ENCODE peak calls at places on chromosome 2, in four cellular contexts. Y is HCT116, X is right lobe of liver, Q is transverse colon. C is an unnamed sample.

GRCh38 chr2:150261691-150262090 is 225.8 kb downstream of the RND3 start:
- DNase-seq in X (no peak), Q (no peak), Y (no peak), C (no peak)

GRCh38 chr2:104429978-104430740 is 423.8 kb upstream of the POU3F3 start:
- DNase-seq in Q (no peak), Y (no peak), X (no peak), C (no peak)

GRCh38 chr2:3040819-3041218 is 336.8 kb downstream of the EIPR1 start:
- DNase-seq in Y (no peak), X (no peak), Q (no peak), C (no peak)

GRCh38 chr2:88254437-88255081 is 84.4 kb downstream of the THNSL2 start:
- DNase-seq in Y (no peak), Q (no peak), X (no peak), C (no peak)

GRCh38 chr2:69298261-69298660 is 88.8 kb downstream of the GFPT1 start:
- DNase-seq in X (no peak), Q (no peak), Y (no peak), C (peak)

GRCh38 chr2:174967693-174968260 is 37.4 kb downstream of the CHN1 start:
- DNase-seq in Y (no peak), Q (no peak), X (no peak), C (no peak)

GRCh38 chr2:221513251-221513650 is 58.9 kb downstream of the EPHA4 start:
- DNase-seq in Y (no peak), Q (no peak), X (no peak), C (no peak)

GRCh38 chr2:185215497-185215896 is 523.1 kb upstream of the FSIP2 start:
- DNase-seq in Y (no peak), Q (no peak), X (no peak), C (no peak)

GRCh38 chr2:112048887-112049286 is 6.2 kb upstream of the TMEM87B start:
- DNase-seq in Y (peak), X (no peak), Q (peak), C (no peak)

GRCh38 chr2:63751901-63752300 is 89.8 kb upstream of the UGP2 start:
- DNase-seq in Q (no peak), X (no peak), Y (no peak), C (no peak)

GRCh38 chr2:119826370-119826961 is 66.7 kb downstream of the PTPN4 start:
- DNase-seq in Y (no peak), X (no peak), Q (peak), C (no peak)

GRCh38 chr2:161796192-161796591 is 172.0 kb downstream of the SLC4A10 start:
- DNase-seq in Q (no peak), X (peak), Y (no peak), C (no peak)

GRCh38 chr2:81196383-81196851 is 891.9 kb upstream of the LRRTM1 start:
- DNase-seq in X (no peak), Y (no peak), Q (no peak), C (no peak)

GRCh38 chr2:152825834-152826233 is 107.4 kb downstream of the ARL6IP6 start:
- DNase-seq in Q (no peak), X (no peak), Y (no peak), C (no peak)

GRCh38 chr2:181203412-181203811 is 223.0 kb downstream of the UBE2E3 start:
- DNase-seq in Y (peak), X (no peak), Q (no peak), C (peak)

GRCh38 chr2:17821535-17822451 is 5.5 kb downstream of the MSGN1 start:
- DNase-seq in X (no peak), Q (no peak), Y (no peak), C (no peak)

GRCh38 chr2:24702800-24703199 is 90.4 kb downstream of the PTRHD1 start:
- DNase-seq in Q (no peak), Y (peak), X (no peak), C (peak)

GRCh38 chr2:29106980-29107388 is 8.2 kb upstream of the CLIP4 start:
- DNase-seq in Y (peak), X (no peak), Q (no peak), C (no peak)

DNA sequence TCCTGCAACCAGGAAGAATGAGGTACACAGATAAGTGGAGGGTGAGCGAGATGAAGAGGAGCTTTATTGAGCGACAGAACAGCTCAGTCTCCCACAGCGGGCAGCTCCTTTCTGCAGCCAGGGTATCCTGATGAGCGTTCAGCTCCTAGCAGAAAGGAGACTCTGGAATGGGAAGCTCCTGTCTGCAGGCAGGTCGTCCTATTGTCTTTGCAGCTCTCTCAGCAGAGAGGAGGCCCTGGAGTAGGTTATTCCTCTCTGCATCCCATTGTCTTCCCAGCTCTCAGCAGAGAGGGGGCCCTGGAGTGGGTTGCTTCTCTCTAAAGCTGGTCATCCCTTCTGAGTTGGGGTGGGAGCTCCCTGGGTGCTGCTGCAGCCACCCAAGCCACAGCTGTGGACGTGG is 41.2 kb downstream of the TAF1B start:
- DNase-seq in X (no peak), Q (no peak), Y (no peak), C (no peak)
- H3K27ac ChIP-seq in X (no peak), Q (no peak), Y (no peak), C (no peak)

GRCh38 chr2:235001237-235002133 is 49.7 kb downstream of the SH3BP4 start:
- DNase-seq in Q (peak), Y (no peak), X (no peak), C (no peak)
- H3K27ac ChIP-seq in Q (peak), Y (no peak), X (peak), C (no peak)

GRCh38 chr2:146777181-146777580 is 1067.6 kb upstream of the ACVR2A start:
- DNase-seq in X (no peak), Q (no peak), Y (no peak), C (no peak)
- H3K27ac ChIP-seq in X (no peak), Q (no peak), Y (no peak), C (no peak)

GRCh38 chr2:237414056-237414661 is at the start of gene COL6A3:
- DNase-seq in X (no peak), Y (no peak), Q (peak), C (no peak)

GRCh38 chr2:237412646-237413292 is 1.2 kb downstream of the COL6A3 start:
- DNase-seq in Y (no peak), X (no peak), Q (no peak), C (no peak)

GRCh38 chr2:237413293-237414055 is 490 bp downstream of the COL6A3 start:
- DNase-seq in Y (no peak), Q (no peak), X (no peak), C (no peak)

GRCh38 chr2:237410949-237411635 is 2.9 kb downstream of the COL6A3 start:
- DNase-seq in Q (no peak), X (no peak), Y (no peak), C (no peak)

GRCh38 chr2:237411683-237412349 is 2.1 kb downstream of the COL6A3 start:
- DNase-seq in Q (no peak), X (no peak), Y (no peak), C (no peak)
- H3K27ac ChIP-seq in Q (peak), X (peak), Y (no peak), C (no peak)

GRCh38 chr2:183881978-183882377 is 716.4 kb upstream of the ZNF804A start:
- DNase-seq in X (no peak), Y (no peak), Q (no peak), C (no peak)
- H3K27ac ChIP-seq in X (no peak), Y (no peak), Q (no peak), C (no peak)

GRCh38 chr2:230788554-230789175 is 76.0 kb downstream of the CAB39 start:
- DNase-seq in X (no peak), Q (no peak), Y (no peak), C (no peak)
- H3K27ac ChIP-seq in X (no peak), Q (no peak), Y (no peak), C (no peak)